ENCODE peak calls at places on chromosomes 3 and 15, in five cellular contexts. Y, L, X, D and W are unnamed samples.

GRCh38 chr3:190097617-190098016 is 23.1 kb downstream of the P3H2 start:
- DNase-seq in D (no peak), X (no peak), Y (no peak), L (peak; percentile 44), W (no peak)

GRCh38 chr15:100980410-100981046 is 61.4 kb downstream of the LRRK1 start:
- DNase-seq in D (no peak), X (no peak), L (no peak), Y (no peak), W (no peak)

GRCh38 chr15:27408428-27408827 is 437.4 kb downstream of the GABRG3 start:
- DNase-seq in D (no peak), L (no peak), Y (no peak), X (no peak), W (no peak)

GRCh38 chr15:74032606-74033561 is 38.4 kb downstream of the PML start:
- DNase-seq in D (no peak), X (no peak), L (no peak), Y (no peak), W (no peak)

GRCh38 chr3:27079427-27080105 is 289.6 kb downstream of the NEK10 start:
- DNase-seq in L (peak; percentile 8), Y (no peak), X (no peak), D (no peak), W (peak; percentile 19)

GRCh38 chr3:129051776-129052400 is 8.7 kb upstream of the GP9 start:
- DNase-seq in D (peak; percentile 14), X (no peak), L (no peak), Y (peak; percentile 2), W (no peak)

GRCh38 chr15:101439285-101439919 is 50.1 kb downstream of the PCSK6 start:
- DNase-seq in Y (no peak), D (no peak), L (peak; percentile 24), X (no peak), W (no peak)

GRCh38 chr3:66053009-66053782 is 14.5 kb upstream of the MAGI1 start:
- DNase-seq in Y (peak; percentile 79), X (no peak), L (no peak), D (no peak), W (peak; percentile 65)

GRCh38 chr3:168093790-168094189 is 1.9 kb downstream of the GOLIM4 start:
- DNase-seq in Y (no peak), X (no peak), L (no peak), D (no peak), W (no peak)

GRCh38 chr3:197155039-197155438 is 125.4 kb upstream of the MELTF start:
- DNase-seq in L (no peak), Y (no peak), D (no peak), X (no peak), W (no peak)

GRCh38 chr3:30078736-30079135 is 527.7 kb upstream of the TGFBR2 start:
- DNase-seq in D (peak; percentile 82), L (no peak), X (no peak), Y (no peak), W (no peak)

GRCh38 chr3:176941674-176942073 is 255.6 kb downstream of the TBL1XR1 start:
- DNase-seq in D (no peak), Y (no peak), X (no peak), L (peak; percentile 54), W (no peak)

GRCh38 chr3:13715961-13716360 is 163.9 kb downstream of the WNT7A start:
- DNase-seq in Y (peak; percentile 31), X (no peak), D (no peak), L (no peak), W (no peak)

GRCh38 chr15:81166949-81167816 is 29.5 kb upstream of the IL16 start:
- DNase-seq in L (no peak), Y (no peak), X (no peak), D (no peak), W (peak; percentile 44)

GRCh38 chr3:190101320-190102117 is 19.2 kb downstream of the P3H2 start:
- DNase-seq in L (peak; percentile 89), X (no peak), Y (no peak), D (no peak), W (peak; percentile 70)

GRCh38 chr15:43905755-43906154 is 79.0 kb downstream of the WDR76 start:
- DNase-seq in X (no peak), Y (no peak), L (no peak), D (peak; percentile 54), W (no peak)

GRCh38 chr3:157592769-157593168 is 89.6 kb upstream of the VEPH1 start:
- DNase-seq in D (no peak), L (no peak), Y (no peak), X (no peak), W (no peak)

GRCh38 chr3:49803464-49804140 is 541 bp downstream of the INKA1 start:
- DNase-seq in Y (no peak), X (no peak), L (no peak), D (peak; percentile 86), W (no peak)

GRCh38 chr15:38810686-38811085 is 246.1 kb upstream of the RASGRP1 start:
- DNase-seq in X (no peak), D (no peak), L (peak; percentile 78), Y (no peak), W (no peak)

GRCh38 chr3:15708882-15709677 is 88.7 kb downstream of the ANKRD28 start:
- DNase-seq in X (no peak), L (peak; percentile 25), D (peak; percentile 73), Y (no peak), W (peak; percentile 84)

GRCh38 chr3:57038466-57039164 is 21.8 kb upstream of the SPATA12 start:
- DNase-seq in D (no peak), X (no peak), Y (no peak), L (no peak), W (no peak)

GRCh38 chr15:101479851-101480612 is 9.5 kb downstream of the PCSK6 start:
- DNase-seq in D (no peak), X (no peak), Y (no peak), L (no peak), W (no peak)

GRCh38 chr15:76340198-76340801 is 3.7 kb downstream of the ISL2 start:
- DNase-seq in Y (peak; percentile 68), L (peak; percentile 25), X (no peak), D (no peak), W (peak; percentile 57)

GRCh38 chr3:191141728-191142127 is 57.3 kb upstream of the OSTN start:
- DNase-seq in D (peak; percentile 95), Y (no peak), X (no peak), L (peak; percentile 83), W (peak; percentile 80)

GRCh38 chr3:50575372-50575771 is 6.0 kb downstream of the HEMK1 start:
- DNase-seq in L (peak; percentile 35), X (no peak), D (peak; percentile 19), Y (no peak), W (peak; percentile 25)

GRCh38 chr3:143237036-143237688 is 117.6 kb downstream of the CHST2 start:
- DNase-seq in D (no peak), X (no peak), L (peak; percentile 27), Y (no peak), W (no peak)

GRCh38 chr15:89041507-89041906 is 46.7 kb upstream of the ABHD2 start:
- DNase-seq in L (no peak), X (no peak), Y (no peak), D (no peak), W (no peak)

GRCh38 chr3:184316792-184317191 is 2.4 kb downstream of the EIF4G1 start:
- DNase-seq in X (no peak), D (no peak), Y (no peak), L (no peak), W (no peak)

GRCh38 chr3:184315506-184315867 is 1.1 kb downstream of the EIF4G1 start:
- DNase-seq in L (no peak), D (no peak), Y (no peak), X (no peak), W (no peak)

GRCh38 chr3:184314700-184315505 is 497 bp downstream of the EIF4G1 start:
- DNase-seq in X (no peak), D (no peak), Y (peak; percentile 94), L (peak; percentile 77), W (peak; percentile 79)

GRCh38 chr3:184315871-184316661 is 1.7 kb downstream of the EIF4G1 start:
- DNase-seq in D (no peak), L (no peak), Y (no peak), X (no peak), W (peak; percentile 29)

GRCh38 chr3:184317201-184317600 is 2.8 kb downstream of the EIF4G1 start:
- DNase-seq in D (no peak), Y (no peak), X (no peak), L (no peak), W (no peak)
- H3K4me3 ChIP-seq in D (no peak overlapping the region), Y (peak overlapping the region; percentile 77), X (peak overlapping the region; percentile 100), L (peak overlapping the region; percentile 96), W (peak overlapping the region; percentile 85)

GRCh38 chr3:31210068-31210650 is 315.7 kb upstream of the GADL1 start:
- DNase-seq in X (no peak), D (no peak), Y (no peak), L (no peak), W (peak; percentile 14)
- TF ChIP-seq CTCF in X (no peak), D (no peak), Y (no peak), L (no peak), W (no peak)

GRCh38 chr3:46916278-46916677 is 38.8 kb downstream of the PTH1R start:
- DNase-seq in X (no peak), D (no peak), Y (no peak), L (no peak), W (no peak)

GRCh38 chr3:46918634-46919033 is 41.1 kb downstream of the PTH1R start:
- DNase-seq in D (no peak), X (no peak), L (no peak), Y (peak; percentile 40), W (no peak)

GRCh38 chr3:46916799-46917198 is 39.3 kb downstream of the PTH1R start:
- DNase-seq in X (no peak), Y (no peak), L (no peak), D (no peak), W (no peak)

GRCh38 chr3:46918202-46918601 is 40.7 kb downstream of the PTH1R start:
- DNase-seq in D (no peak), L (no peak), Y (no peak), X (no peak), W (no peak)

DNA sequence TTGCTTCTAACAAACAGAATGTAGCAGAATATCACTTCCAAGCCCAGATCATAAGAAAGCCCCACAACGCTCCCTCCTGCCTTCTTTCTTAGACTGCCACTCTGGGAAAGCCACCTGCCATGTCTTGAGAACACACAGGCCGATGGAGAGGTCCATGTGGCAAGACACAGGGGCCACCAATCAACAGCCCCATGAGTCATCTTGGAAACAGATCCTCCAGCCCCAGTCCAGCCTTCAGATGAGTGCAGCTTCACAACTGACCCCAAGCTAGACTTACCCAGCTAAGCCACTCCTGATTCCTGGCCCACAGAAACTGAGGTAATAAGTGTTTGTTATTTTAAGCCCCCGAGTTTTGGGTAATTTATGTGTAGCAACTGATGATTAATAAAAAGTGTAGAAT is 39.7 kb downstream of the PTH1R start:
- DNase-seq in X (no peak), Y (no peak), L (no peak), D (no peak), W (no peak)
- H3K4me3 ChIP-seq in X (no peak overlapping the region), Y (no peak overlapping the region), L (no peak overlapping the region), D (no peak overlapping the region), W (no peak overlapping the region)

DNA sequence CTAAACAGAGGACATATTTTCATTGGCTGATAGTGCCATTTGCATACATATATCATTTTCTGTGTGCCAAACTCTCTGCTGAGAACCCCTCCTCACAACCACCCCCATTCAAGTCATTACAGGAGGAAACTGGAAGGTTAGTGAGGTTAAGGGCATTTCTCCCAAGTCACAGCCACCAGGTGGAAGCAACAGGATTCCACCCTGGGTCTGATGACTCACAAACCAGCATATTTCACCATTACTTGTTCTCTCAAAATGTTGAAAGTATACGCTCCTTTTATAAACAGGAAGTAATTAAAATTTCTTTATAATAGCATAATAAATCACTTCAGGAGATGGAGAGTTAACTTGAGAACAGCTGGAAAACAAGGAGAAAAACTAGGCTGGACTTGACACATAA is 398.6 kb upstream of the WNT5A start:
- DNase-seq in Y (no peak), X (no peak), L (peak; percentile 74), D (peak; percentile 84), W (peak; percentile 37)
- TF ChIP-seq CTCF in Y (no peak), X (no peak), L (peak; percentile 10), D (peak; percentile 40), W (peak; percentile 26)